ENCODE peak calls at places on chromosomes 11 and 22, in seven cellular contexts. E is A549, Q is tibial artery, F is OCI-LY7, K is right lobe of liver, L is NCI-H2107, J is left ventricle myocardium inferior. Y is an unnamed sample.

GRCh38 chr11:130804306-130805077 is 111.8 kb downstream of the SNX19 start:
- DNase-seq in K (no peak), J (no peak), L (no peak), F (no peak), E (no peak), Q (no peak), Y (no peak)

GRCh38 chr11:43393765-43394355 is 35.1 kb downstream of the TTC17 start:
- DNase-seq in L (no peak), Q (no peak), J (peak), K (peak), E (no peak), F (no peak), Y (no peak)

GRCh38 chr11:111938687-111939160 is 1.6 kb downstream of the DIXDC1 start:
- DNase-seq in F (peak), K (no peak), Q (no peak), J (no peak), L (no peak), E (no peak), Y (no peak)

GRCh38 chr22:22753526-22754267 is 109.3 kb downstream of the GGTLC2 start:
- DNase-seq in L (peak), K (peak), J (no peak), Q (peak), F (peak), E (peak), Y (peak)

GRCh38 chr11:114169321-114169749 is 109.8 kb downstream of the ZBTB16 start:
- DNase-seq in L (no peak), J (peak), F (no peak), Q (peak), E (no peak), K (no peak), Y (no peak)

GRCh38 chr11:25596701-25597100 is 735.2 kb upstream of the ANO3 start:
- DNase-seq in J (no peak), K (no peak), E (no peak), L (no peak), Q (no peak), F (no peak), Y (no peak)

GRCh38 chr11:1757861-1758610 is 5.7 kb downstream of the CTSD start:
- DNase-seq in F (no peak), K (peak), J (no peak), L (no peak), Q (no peak), E (no peak), Y (no peak)

GRCh38 chr11:31958086-31958735 is 132.7 kb upstream of the RCN1 start:
- DNase-seq in Q (no peak), L (peak), F (peak), E (peak), K (peak), J (peak), Y (no peak)

GRCh38 chr22:37077802-37078448 is 26.4 kb downstream of the KCTD17 start:
- DNase-seq in K (peak), E (peak), F (peak), L (no peak), J (peak), Q (no peak), Y (peak)

GRCh38 chr11:113896156-113896879 is 8.3 kb upstream of the HTR3B start:
- DNase-seq in E (peak), K (peak), F (peak), J (no peak), Q (no peak), L (no peak), Y (no peak)

GRCh38 chr22:37802310-37803194 is 5.2 kb upstream of the GCAT start:
- DNase-seq in J (peak), F (no peak), K (peak), L (no peak), E (no peak), Q (no peak), Y (no peak)

GRCh38 chr11:103586756-103587155 is 449.7 kb upstream of the DDI1 start:
- DNase-seq in J (no peak), F (no peak), E (no peak), K (no peak), L (peak), Q (no peak), Y (no peak)

GRCh38 chr11:46345881-46346484 is 1.3 kb upstream of the DGKZ start:
- DNase-seq in E (no peak), Q (no peak), J (no peak), K (no peak), L (no peak), F (no peak), Y (no peak)

GRCh38 chr11:83540112-83540675 is 254.0 kb upstream of the CCDC90B start:
- DNase-seq in K (no peak), E (no peak), J (no peak), Q (no peak), F (no peak), L (no peak), Y (no peak)

GRCh38 chr11:46553746-46554204 is 40.0 kb downstream of the AMBRA1 start:
- DNase-seq in F (no peak), J (no peak), L (no peak), Q (no peak), K (no peak), E (peak), Y (no peak)

GRCh38 chr22:44567846-44568493 is 69.9 kb upstream of the RTL6 start:
- DNase-seq in L (no peak), Q (peak), J (no peak), E (no peak), K (no peak), F (peak), Y (no peak)

GRCh38 chr22:35397095-35397904 is 2.6 kb upstream of the MCM5 start:
- DNase-seq in E (no peak), F (peak), L (no peak), K (peak), Q (no peak), J (no peak), Y (no peak)

GRCh38 chr22:31329029-31329428 is 17.1 kb downstream of the PATZ1 start:
- DNase-seq in K (no peak), E (no peak), F (no peak), Q (no peak), J (no peak), L (no peak), Y (no peak)

GRCh38 chr11:117887431-117888139 is 11.1 kb upstream of the FXYD6 start:
- DNase-seq in L (peak), J (no peak), F (no peak), K (no peak), E (no peak), Q (no peak), Y (no peak)

GRCh38 chr11:113350646-113351045 is 36.3 kb downstream of the TTC12 start:
- DNase-seq in F (no peak), Q (no peak), K (no peak), E (no peak), J (no peak), L (no peak), Y (no peak)

GRCh38 chr11:22711212-22711770 is 44.9 kb downstream of the GAS2 start:
- DNase-seq in K (no peak), F (no peak), E (no peak), L (no peak), J (no peak), Q (no peak), Y (no peak)

GRCh38 chr11:115656041-115656440 is 151.8 kb upstream of the CADM1 start:
- DNase-seq in K (no peak), F (no peak), E (no peak), Q (no peak), L (no peak), J (no peak), Y (no peak)

GRCh38 chr11:1619449-1619848 is 2.5 kb downstream of the KRTAP5-4 start:
- DNase-seq in E (no peak), F (no peak), Q (peak), J (no peak), L (no peak), K (no peak), Y (no peak)

GRCh38 chr11:42473116-42473515 is 838.7 kb upstream of the API5 start:
- DNase-seq in Q (no peak), J (no peak), K (no peak), E (no peak), L (no peak), F (no peak), Y (no peak)

GRCh38 chr11:64438986-64439771 is 80.2 kb downstream of the RPS6KA4 start:
- DNase-seq in E (no peak), J (no peak), L (no peak), K (no peak), Q (no peak), F (no peak), Y (no peak)

GRCh38 chr11:113193894-113194293 is 120.5 kb upstream of the TTC12 start:
- DNase-seq in Q (no peak), J (peak), L (no peak), F (no peak), K (no peak), E (no peak), Y (no peak)

GRCh38 chr11:86594746-86595145 is 77.7 kb downstream of the ME3 start:
- DNase-seq in F (no peak), K (no peak), Q (no peak), E (no peak), J (no peak), L (no peak), Y (no peak)

GRCh38 chr11:68661697-68662603 is 22.4 kb upstream of the GAL start:
- DNase-seq in F (no peak), Q (peak), E (no peak), K (no peak), J (no peak), L (no peak), Y (no peak)

GRCh38 chr11:134499990-134500389 is 87.9 kb upstream of the B3GAT1 start:
- DNase-seq in L (no peak), Q (peak), K (no peak), E (no peak), F (no peak), J (no peak), Y (no peak)

GRCh38 chr11:111283945-111284481 is 14.3 kb upstream of the POU2AF3 start:
- DNase-seq in E (no peak), J (peak), L (no peak), K (no peak), Q (no peak), F (no peak), Y (no peak)

GRCh38 chr11:130403301-130403804 is 25.1 kb downstream of the ADAMTS8 start:
- DNase-seq in E (no peak), L (no peak), F (no peak), K (no peak), J (peak), Q (peak), Y (no peak)

GRCh38 chr11:46504817-46505613 is 88.8 kb downstream of the AMBRA1 start:
- DNase-seq in E (no peak), J (no peak), K (no peak), L (no peak), F (no peak), Q (no peak), Y (no peak)

GRCh38 chr11:73454987-73455386 is 78.8 kb downstream of the RELT start:
- DNase-seq in K (no peak), F (no peak), Q (no peak), E (no peak), J (no peak), L (no peak), Y (no peak)

GRCh38 chr11:128066429-128066828 is 520.9 kb downstream of the ETS1 start:
- DNase-seq in J (no peak), E (no peak), Q (no peak), L (no peak), K (no peak), F (no peak), Y (no peak)